ENCODE peak calls at places on chromosome 15, in four cellular contexts. B is thoracic aorta, A is mucosa of descending colon, Z is Peyer's patch. D is an unnamed sample.

GRCh38 chr15:65993226-65993625 is 123.9 kb downstream of the RAB11A start:
- DNase-seq in B (no peak), A (no peak), Z (peak; percentile 9), D (no peak)

GRCh38 chr15:47503884-47504283 is 213.4 kb upstream of the SEMA6D start:
- DNase-seq in B (no peak), A (no peak), Z (no peak), D (no peak)

GRCh38 chr15:56492786-56493555 is 28.0 kb upstream of the MNS1 start:
- DNase-seq in B (no peak), A (no peak), Z (no peak), D (no peak)

GRCh38 chr15:101651753-101652097 is 456 bp downstream of the TM2D3 start:
- DNase-seq in B (no peak), A (no peak), Z (no peak), D (no peak)

GRCh38 chr15:48992096-48992495 is 28.4 kb upstream of the SHC4 start:
- DNase-seq in B (no peak), A (no peak), Z (no peak), D (no peak)

GRCh38 chr15:90059208-90059985 is 42.9 kb downstream of the IDH2 start:
- DNase-seq in B (no peak), A (peak; percentile 88), Z (peak; percentile 79), D (peak; percentile 88)

GRCh38 chr15:74402337-74402839 is 31.4 kb downstream of the SEMA7A start:
- DNase-seq in B (no peak), A (no peak), Z (no peak), D (no peak)

GRCh38 chr15:100078511-100079220 is 263.1 kb downstream of the ADAMTS17 start:
- DNase-seq in B (no peak), A (no peak), Z (no peak), D (no peak)

GRCh38 chr15:38274135-38274534 is 21.5 kb downstream of the SPRED1 start:
- DNase-seq in B (no peak), A (no peak), Z (no peak), D (no peak)

GRCh38 chr15:75001310-75001709 is 5.9 kb downstream of the SCAMP5 start:
- DNase-seq in B (no peak), A (no peak), Z (no peak), D (no peak)

GRCh38 chr15:31488437-31489204 is 162.0 kb downstream of the KLF13 start:
- DNase-seq in B (peak; percentile 42), A (peak; percentile 82), Z (peak; percentile 77), D (peak; percentile 81)

GRCh38 chr15:71010997-71011396 is 104.3 kb upstream of the THSD4 start:
- DNase-seq in B (no peak), A (no peak), Z (no peak), D (no peak)

GRCh38 chr15:101366853-101367252 is 71.8 kb upstream of the SNRPA1 start:
- DNase-seq in B (no peak), A (no peak), Z (no peak), D (no peak)

GRCh38 chr15:101652783-101653430 is 726 bp upstream of the TM2D3 start:
- DNase-seq in B (no peak), A (no peak), Z (no peak), D (no peak)

GRCh38 chr15:70357453-70357852 is 259.7 kb upstream of the TLE3 start:
- DNase-seq in B (no peak), A (no peak), Z (no peak), D (no peak)

GRCh38 chr15:83474578-83474977 is 27.4 kb downstream of the SH3GL3 start:
- DNase-seq in B (no peak), A (no peak), Z (no peak), D (no peak)

GRCh38 chr15:70147178-70147760 is 49.6 kb upstream of the TLE3 start:
- DNase-seq in B (no peak), A (no peak), Z (no peak), D (no peak)

GRCh38 chr15:77025471-77025901 is 30.6 kb downstream of the PSTPIP1 start:
- DNase-seq in B (no peak), A (peak; percentile 21), Z (no peak), D (no peak)

GRCh38 chr15:91605576-91605975 is 247.9 kb upstream of the SLCO3A1 start:
- DNase-seq in B (no peak), A (no peak), Z (no peak), D (no peak)

GRCh38 chr15:59532770-59533379 is 78.7 kb upstream of the GCNT3 start:
- DNase-seq in B (no peak), A (no peak), Z (no peak), D (peak; percentile 39)

GRCh38 chr15:37585966-37586656 is 348.3 kb upstream of the TMCO5A start:
- DNase-seq in B (no peak), A (no peak), Z (no peak), D (no peak)

GRCh38 chr15:81859737-81860516 is 185.9 kb downstream of the MEX3B start:
- DNase-seq in B (no peak), A (no peak), Z (no peak), D (no peak)

GRCh38 chr15:47764666-47765065 is 47.4 kb downstream of the SEMA6D start:
- DNase-seq in B (no peak), A (no peak), Z (no peak), D (no peak)

GRCh38 chr15:80485370-80486164 is 81.4 kb downstream of the ARNT2 start:
- DNase-seq in B (no peak), A (no peak), Z (no peak), D (no peak)

GRCh38 chr15:91963051-91963450 is 109.5 kb downstream of the SLCO3A1 start:
- DNase-seq in B (no peak), A (no peak), Z (no peak), D (no peak)

GRCh38 chr15:66763186-66764066 is 61.4 kb downstream of the SMAD6 start:
- DNase-seq in B (peak; percentile 77), A (peak; percentile 77), Z (peak; percentile 80), D (no peak)

GRCh38 chr15:26781816-26782215 is 8.9 kb upstream of the GABRB3 start:
- DNase-seq in B (no peak), A (no peak), Z (no peak), D (no peak)

GRCh38 chr15:30997270-30997669 is 5.8 kb upstream of the MTMR10 start:
- DNase-seq in B (no peak), A (no peak), Z (no peak), D (no peak)

GRCh38 chr15:57595011-57595866 is 3.5 kb downstream of the MYZAP start:
- DNase-seq in B (no peak), A (no peak), Z (no peak), D (no peak)

GRCh38 chr15:43293402-43293801 is 26.7 kb upstream of the TGM5 start:
- DNase-seq in B (no peak), A (no peak), Z (no peak), D (no peak)

GRCh38 chr15:28113426-28114113 is 14.5 kb upstream of the OCA2 start:
- DNase-seq in B (no peak), A (no peak), Z (no peak), D (no peak)

GRCh38 chr15:33226559-33227181 is 32.2 kb upstream of the FMN1 start:
- DNase-seq in B (no peak), A (no peak), Z (no peak), D (no peak)
- TF ChIP-seq CTCF in B (peak; percentile 26), A (no peak), Z (peak; percentile 24), D (no peak)

GRCh38 chr15:40358492-40359353 is 704 bp downstream of the DISP2 start:
- DNase-seq in B (no peak), A (peak; percentile 73), Z (no peak), D (no peak)
- TF ChIP-seq CTCF in B (no peak), A (no peak), Z (no peak), D (no peak)

DNA sequence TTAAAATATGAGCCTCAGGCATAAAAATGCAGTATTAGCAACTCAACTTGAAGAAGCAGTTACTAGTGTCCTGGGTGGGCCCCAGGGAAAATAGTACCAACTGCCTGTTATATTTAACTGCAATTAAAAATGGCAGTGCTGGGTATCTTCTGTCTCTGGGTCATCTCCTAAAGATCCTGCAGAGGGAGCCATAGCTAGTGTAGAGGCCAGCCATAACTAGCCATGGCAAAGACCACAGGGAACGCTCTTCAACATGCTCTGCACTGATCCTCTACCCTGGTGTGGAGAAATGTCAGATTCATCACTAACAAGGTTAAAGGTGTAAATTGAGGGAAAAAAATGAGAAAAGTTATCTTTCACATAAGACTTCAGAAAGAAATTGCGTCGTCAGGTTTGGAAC is 181.3 kb downstream of the SNRPN start:
- DNase-seq in B (no peak), A (no peak), Z (no peak), D (no peak)
- TF ChIP-seq CTCF in B (no peak), A (no peak), Z (no peak), D (no peak)

GRCh38 chr15:78241017-78241416 is 6.7 kb upstream of the ACSBG1 start:
- DNase-seq in B (peak; percentile 39), A (peak; percentile 93), Z (peak; percentile 93), D (peak; percentile 90)
- TF ChIP-seq CTCF in B (peak; percentile 86), A (peak; percentile 79), Z (peak; percentile 87), D (peak; percentile 81)

DNA sequence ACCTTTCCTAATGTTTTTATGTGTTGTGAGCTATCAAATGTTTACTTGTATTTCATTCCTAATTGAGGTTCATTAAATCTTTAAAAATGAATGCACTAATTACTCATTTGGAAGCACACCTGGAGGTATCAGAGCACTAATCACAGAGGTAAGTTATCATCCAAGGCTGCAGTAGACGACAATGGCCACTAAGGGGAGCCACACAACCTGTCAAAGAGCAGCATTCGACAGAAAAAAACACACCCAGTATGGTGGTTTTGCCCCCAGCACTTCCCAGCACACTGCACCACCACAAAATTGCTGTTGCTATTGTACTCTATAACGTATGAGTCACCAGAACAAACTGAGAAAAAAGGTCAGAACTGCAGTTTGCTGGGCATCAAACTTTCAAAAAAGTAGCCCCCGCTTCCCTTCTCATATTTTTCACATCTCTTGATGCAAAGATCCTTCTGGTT is 205.9 kb upstream of the IGF1R start:
- DNase-seq in B (no peak), A (no peak), Z (no peak), D (peak; percentile 59)
- TF ChIP-seq CTCF in B (peak; percentile 85), A (peak; percentile 58), Z (peak; percentile 58), D (peak; percentile 70)

GRCh38 chr15:87224409-87224808 is 1032.1 kb downstream of the NTRK3 start:
- DNase-seq in B (no peak), A (no peak), Z (no peak), D (no peak)
- TF ChIP-seq CTCF in B (no peak), A (no peak), Z (no peak), D (no peak)

DNA sequence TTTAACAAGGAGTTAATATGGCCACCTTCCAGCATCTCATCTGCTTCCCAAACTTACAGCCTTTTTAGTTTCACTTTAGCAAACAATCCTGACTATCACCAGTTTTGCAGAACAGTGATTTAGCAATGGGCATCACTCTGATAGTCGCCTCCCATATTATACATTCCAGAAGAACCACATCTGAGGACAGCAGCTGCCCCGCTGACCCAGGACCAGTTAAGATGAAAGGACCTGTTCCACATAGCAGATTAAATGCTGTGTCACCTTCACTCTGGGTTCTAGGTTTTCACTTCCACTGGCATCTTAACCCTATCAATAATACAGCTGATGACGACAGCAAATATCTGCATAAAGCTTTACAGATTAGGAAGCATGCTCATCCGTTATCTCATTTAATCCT is 99.8 kb downstream of the TRIM69 start:
- DNase-seq in B (no peak), A (no peak), Z (no peak), D (no peak)
- TF ChIP-seq CTCF in B (no peak), A (no peak), Z (no peak), D (no peak)

D was measured in GM10248.